ENCODE peak calls at places on chromosome 12, in seven cellular contexts. R is HFFc6; V is AG09319; B is CD8-positive, alpha-beta memory T cell; L is substantia nigra; F is neural crest cell; U is posterior cingulate gyrus. K is an unnamed sample.

GRCh38 chr12:3988519-3989217 is 115.5 kb upstream of the PARP11 start:
- DNase-seq in L (no peak), R (no peak), F (no peak), B (no peak), U (no peak), V (no peak), K (no peak)

GRCh38 chr12:31331242-31331641 is 5.3 kb upstream of the SINHCAF start:
- DNase-seq in V (no peak), U (no peak), B (no peak), L (no peak), F (no peak), R (no peak), K (no peak)

GRCh38 chr12:7008864-7009263 is 9.4 kb downstream of the LPCAT3 start:
- DNase-seq in B (no peak), F (no peak), L (no peak), R (no peak), U (no peak), V (no peak), K (no peak)

GRCh38 chr12:2084553-2085296 is 31.9 kb downstream of the CACNA1C start:
- DNase-seq in B (no peak), U (no peak), F (no peak), R (peak), V (peak), L (no peak), K (no peak)

GRCh38 chr12:69024907-69025306 is 91.9 kb upstream of the CPM start:
- DNase-seq in R (peak), V (no peak), L (no peak), F (no peak), B (no peak), U (no peak), K (no peak)

GRCh38 chr12:119735079-119735478 is 67.1 kb downstream of the PRKAB1 start:
- DNase-seq in U (no peak), V (no peak), B (no peak), L (no peak), F (no peak), R (no peak), K (no peak)

GRCh38 chr12:8840938-8841633 is 18.7 kb downstream of the A2ML1 start:
- DNase-seq in V (no peak), L (no peak), B (no peak), U (no peak), R (no peak), F (no peak), K (no peak)

GRCh38 chr12:84842406-84843013 is 70.1 kb downstream of the SLC6A15 start:
- DNase-seq in R (peak), B (no peak), L (no peak), V (peak), U (no peak), F (no peak), K (peak)

GRCh38 chr12:6944381-6945186 is 762 bp downstream of the C12orf57 start:
- DNase-seq in V (peak), L (peak), F (peak), B (peak), R (peak), U (peak), K (no peak)

GRCh38 chr12:120037851-120038250 is 48.8 kb downstream of the BICDL1 start:
- DNase-seq in R (no peak), F (no peak), U (no peak), L (no peak), B (no peak), V (no peak), K (no peak)

GRCh38 chr12:47885012-47885501 is 19.7 kb downstream of the VDR start:
- DNase-seq in F (no peak), V (no peak), B (peak), L (no peak), U (no peak), R (no peak), K (no peak)

GRCh38 chr12:49698619-49699545 is 8.3 kb downstream of the FMNL3 start:
- DNase-seq in R (peak), U (no peak), V (no peak), F (no peak), L (no peak), B (no peak), K (no peak)

GRCh38 chr12:51362307-51362706 is 15.8 kb upstream of the CELA1 start:
- DNase-seq in L (peak), R (no peak), B (no peak), V (no peak), U (peak), F (no peak), K (no peak)

GRCh38 chr12:107243316-107243715 is 150.0 kb upstream of the CRY1 start:
- DNase-seq in F (no peak), U (no peak), L (no peak), B (no peak), V (no peak), R (no peak), K (no peak)

GRCh38 chr12:65631621-65632111 is 192.6 kb upstream of the HMGA2 start:
- DNase-seq in F (no peak), R (peak), B (no peak), V (peak), U (no peak), L (no peak), K (peak)